ENCODE peak calls at places on chromosomes 5 and 9, in nine cellular contexts. X, S, T, I, J, B, N, Q and C are unnamed samples.

GRCh38 chr9:137311171-137311970 is 9.3 kb upstream of the NRARP start:
- DNase-seq in X (no peak), S (no peak), T (no peak), I (no peak), J (no peak), B (no peak), N (peak; percentile 65), Q (peak; percentile 47), C (no peak)

GRCh38 chr5:115773010-115773580 is 43.4 kb downstream of the CDO1 start:
- DNase-seq in X (no peak), S (no peak), T (no peak), I (no peak), J (no peak), B (no peak), N (no peak), Q (no peak), C (no peak)

GRCh38 chr9:89621676-89622075 is 16.9 kb downstream of the GADD45G start:
- DNase-seq in X (no peak), S (no peak), T (no peak), I (no peak), J (no peak), B (no peak), N (no peak), Q (no peak), C (no peak)

GRCh38 chr5:174796711-174797192 is 72.4 kb downstream of the MSX2 start:
- DNase-seq in X (no peak), S (no peak), T (no peak), I (no peak), J (no peak), B (no peak), N (no peak), Q (no peak), C (no peak)

GRCh38 chr5:1209552-1209852 is 8.1 kb downstream of the SLC6A19 start:
- DNase-seq in X (no peak), S (no peak), T (no peak), I (no peak), J (no peak), B (no peak), N (no peak), Q (no peak), C (no peak)

GRCh38 chr5:15704397-15704947 is 204.5 kb downstream of the FBXL7 start:
- DNase-seq in X (no peak), S (no peak), T (no peak), I (no peak), J (no peak), B (peak; percentile 69), N (no peak), Q (no peak), C (peak; percentile 69)

GRCh38 chr9:117076571-117077300 is 338.1 kb downstream of the ASTN2 start:
- DNase-seq in X (no peak), S (no peak), T (no peak), I (no peak), J (no peak), B (no peak), N (peak; percentile 90), Q (no peak), C (no peak)

GRCh38 chr9:91100878-91101450 is 260.8 kb downstream of the AUH start:
- DNase-seq in X (peak; percentile 29), S (no peak), T (no peak), I (no peak), J (peak; percentile 87), B (peak; percentile 50), N (no peak), Q (peak; percentile 27), C (peak; percentile 73)

GRCh38 chr5:74394543-74394923 is 246.0 kb downstream of the ENC1 start:
- DNase-seq in X (no peak), S (no peak), T (no peak), I (no peak), J (no peak), B (no peak), N (no peak), Q (no peak), C (no peak)

GRCh38 chr5:141172381-141173204 is at the start of gene PCDHB7:
- DNase-seq in X (no peak), S (peak; percentile 51), T (no peak), I (peak; percentile 25), J (no peak), B (no peak), N (no peak), Q (no peak), C (peak; percentile 1)

GRCh38 chr9:36862206-36863145 is 171.6 kb downstream of the PAX5 start:
- DNase-seq in X (no peak), S (peak; percentile 26), T (peak; percentile 44), I (peak; percentile 27), J (no peak), B (peak; percentile 7), N (peak; percentile 23), Q (peak; percentile 42), C (peak; percentile 68)

GRCh38 chr9:118640836-118641557 is 728.2 kb downstream of the BRINP1 start:
- DNase-seq in X (no peak), S (peak; percentile 35), T (no peak), I (no peak), J (no peak), B (no peak), N (no peak), Q (no peak), C (no peak)

GRCh38 chr5:53537711-53538110 is 22.7 kb upstream of the NDUFS4 start:
- DNase-seq in X (no peak), S (no peak), T (no peak), I (no peak), J (no peak), B (peak; percentile 43), N (no peak), Q (no peak), C (peak; percentile 42)

GRCh38 chr5:12392246-12392645 is 488.0 kb upstream of the CTNND2 start:
- DNase-seq in X (no peak), S (no peak), T (no peak), I (no peak), J (no peak), B (no peak), N (no peak), Q (no peak), C (no peak)

GRCh38 chr5:121962347-121962670 is 534 bp downstream of the SRFBP1 start:
- DNase-seq in X (no peak), S (no peak), T (no peak), I (no peak), J (no peak), B (no peak), N (no peak), Q (no peak), C (peak; percentile 18)

GRCh38 chr5:167870055-167870454 is 421.4 kb upstream of the WWC1 start:
- DNase-seq in X (no peak), S (no peak), T (no peak), I (no peak), J (no peak), B (no peak), N (no peak), Q (no peak), C (no peak)

GRCh38 chr5:178357127-178357526 is 124.5 kb upstream of the PHYKPL start:
- DNase-seq in X (no peak), S (no peak), T (no peak), I (no peak), J (no peak), B (no peak), N (no peak), Q (no peak), C (no peak)

GRCh38 chr5:13866792-13867191 is 77.7 kb downstream of the DNAH5 start:
- DNase-seq in X (no peak), S (peak; percentile 17), T (peak; percentile 51), I (no peak), J (no peak), B (no peak), N (no peak), Q (peak; percentile 47), C (peak; percentile 7)

GRCh38 chr9:2602704-2603116 is 18.9 kb upstream of the VLDLR start:
- DNase-seq in X (no peak), S (no peak), T (no peak), I (no peak), J (no peak), B (no peak), N (peak; percentile 51), Q (no peak), C (no peak)

GRCh38 chr5:86917117-86917579 is 299.4 kb downstream of the COX7C start:
- DNase-seq in X (peak; percentile 27), S (no peak), T (peak; percentile 2), I (peak; percentile 5), J (no peak), B (no peak), N (no peak), Q (peak; percentile 20), C (peak; percentile 46)

GRCh38 chr5:128988476-128988875 is 23.2 kb downstream of the SLC27A6 start:
- DNase-seq in X (no peak), S (no peak), T (no peak), I (no peak), J (no peak), B (no peak), N (no peak), Q (no peak), C (no peak)

GRCh38 chr9:29691758-29692407 is 2118.6 kb upstream of the C9orf72 start:
- DNase-seq in X (no peak), S (peak; percentile 2), T (no peak), I (peak; percentile 31), J (no peak), B (no peak), N (peak; percentile 2), Q (peak; percentile 7), C (no peak)

GRCh38 chr9:115115924-115116323 is 2.0 kb downstream of the TNC start:
- DNase-seq in X (no peak), S (peak; percentile 72), T (no peak), I (no peak), J (no peak), B (peak; percentile 40), N (no peak), Q (peak; percentile 28), C (peak; percentile 78)

GRCh38 chr9:137323531-137324331 is 21.7 kb upstream of the NRARP start:
- DNase-seq in X (no peak), S (no peak), T (no peak), I (no peak), J (no peak), B (no peak), N (no peak), Q (no peak), C (no peak)

GRCh38 chr5:98891591-98891990 is 37.2 kb downstream of the CHD1 start:
- DNase-seq in X (no peak), S (no peak), T (no peak), I (no peak), J (no peak), B (no peak), N (no peak), Q (no peak), C (no peak)